ENCODE peak calls at places on chromosomes 3 and 15, in five cellular contexts. B is HCT116, A is AG09319, F is GM06990, W is dorsolateral prefrontal cortex. E is an unnamed sample.

GRCh38 chr3:128804017-128804816 is 75.2 kb upstream of the ACAD9 start:
- DNase-seq in B (no peak), A (no peak), F (peak), W (no peak), E (no peak)

GRCh38 chr15:66472176-66472999 is 25.2 kb downstream of the SNAPC5 start:
- DNase-seq in B (no peak), A (peak), F (peak), W (no peak), E (no peak)

GRCh38 chr3:150411106-150411460 is 3.0 kb downstream of the TSC22D2 start:
- DNase-seq in B (no peak), A (no peak), F (no peak), W (no peak), E (no peak)

GRCh38 chr3:24457719-24458118 is 36.9 kb downstream of the THRB start:
- DNase-seq in B (no peak), A (no peak), F (no peak), W (no peak), E (no peak)

GRCh38 chr3:195039180-195039843 is 231.6 kb downstream of the XXYLT1 start:
- DNase-seq in B (no peak), A (no peak), F (no peak), W (no peak), E (no peak)

GRCh38 chr3:193728429-193729087 is 135.6 kb downstream of the OPA1 start:
- DNase-seq in B (no peak), A (no peak), F (no peak), W (no peak), E (no peak)

GRCh38 chr3:120462409-120462959 is 11.7 kb upstream of the FSTL1 start:
- DNase-seq in B (no peak), A (no peak), F (no peak), W (no peak), E (no peak)

GRCh38 chr15:35054380-35054779 is 30.7 kb downstream of the NANOGP8 start:
- DNase-seq in B (no peak), A (no peak), F (no peak), W (no peak), E (no peak)

GRCh38 chr15:86337071-86337470 is 257.4 kb downstream of the AGBL1 start:
- DNase-seq in B (no peak), A (no peak), F (no peak), W (no peak), E (no peak)

GRCh38 chr3:183490211-183490601 is 61.8 kb upstream of the MCF2L2 start:
- DNase-seq in B (no peak), A (no peak), F (no peak), W (no peak), E (no peak)

GRCh38 chr3:141410408-141410807 is 42.1 kb downstream of the ZBTB38 start:
- DNase-seq in B (no peak), A (no peak), F (no peak), W (peak), E (no peak)

GRCh38 chr3:1171320-1171719 is 78.5 kb downstream of the CNTN6 start:
- DNase-seq in B (no peak), A (no peak), F (no peak), W (no peak), E (no peak)

GRCh38 chr15:73493936-73494335 is 51.0 kb downstream of the REC114 start:
- DNase-seq in B (no peak), A (no peak), F (no peak), W (no peak), E (no peak)

GRCh38 chr15:80570553-80570952 is 124.6 kb upstream of the ABHD17C start:
- DNase-seq in B (no peak), A (no peak), F (no peak), W (no peak), E (no peak)

GRCh38 chr3:128965818-128966217 is 28.1 kb downstream of the CFAP92 start:
- DNase-seq in B (no peak), A (no peak), F (no peak), W (no peak), E (no peak)

GRCh38 chr3:107928084-107928445 is 162.8 kb downstream of the CD47 start:
- DNase-seq in B (no peak), A (no peak), F (no peak), W (no peak), E (no peak)

GRCh38 chr3:30779686-30780287 is 114.7 kb downstream of the GADL1 start:
- DNase-seq in B (peak), A (peak), F (no peak), W (no peak), E (no peak)

GRCh38 chr3:136070953-136071949 is 105.7 kb downstream of the PPP2R3A start:
- DNase-seq in B (no peak), A (no peak), F (no peak), W (no peak), E (no peak)

GRCh38 chr3:63662500-63662899 is 10.0 kb downstream of the SNTN start:
- DNase-seq in B (no peak), A (no peak), F (no peak), W (no peak), E (no peak)
- TF ChIP-seq CTCF in B (no peak), A (peak), F (no peak), W (no peak), E (peak)

GRCh38 chr15:45126535-45127158 is 3.0 kb downstream of the DUOXA1 start:
- DNase-seq in B (peak), A (no peak), F (no peak), W (no peak), E (no peak)
- TF ChIP-seq CTCF in B (peak), A (peak), F (peak), W (peak), E (peak)

GRCh38 chr3:73729969-73730440 is 105.3 kb upstream of the PDZRN3 start:
- DNase-seq in B (no peak), A (no peak), F (no peak), W (no peak), E (no peak)

GRCh38 chr3:73723596-73723995 is 98.9 kb upstream of the PDZRN3 start:
- DNase-seq in B (no peak), A (no peak), F (no peak), W (no peak), E (no peak)

GRCh38 chr3:73727854-73728253 is 103.1 kb upstream of the PDZRN3 start:
- DNase-seq in B (no peak), A (no peak), F (no peak), W (no peak), E (no peak)

DNA sequence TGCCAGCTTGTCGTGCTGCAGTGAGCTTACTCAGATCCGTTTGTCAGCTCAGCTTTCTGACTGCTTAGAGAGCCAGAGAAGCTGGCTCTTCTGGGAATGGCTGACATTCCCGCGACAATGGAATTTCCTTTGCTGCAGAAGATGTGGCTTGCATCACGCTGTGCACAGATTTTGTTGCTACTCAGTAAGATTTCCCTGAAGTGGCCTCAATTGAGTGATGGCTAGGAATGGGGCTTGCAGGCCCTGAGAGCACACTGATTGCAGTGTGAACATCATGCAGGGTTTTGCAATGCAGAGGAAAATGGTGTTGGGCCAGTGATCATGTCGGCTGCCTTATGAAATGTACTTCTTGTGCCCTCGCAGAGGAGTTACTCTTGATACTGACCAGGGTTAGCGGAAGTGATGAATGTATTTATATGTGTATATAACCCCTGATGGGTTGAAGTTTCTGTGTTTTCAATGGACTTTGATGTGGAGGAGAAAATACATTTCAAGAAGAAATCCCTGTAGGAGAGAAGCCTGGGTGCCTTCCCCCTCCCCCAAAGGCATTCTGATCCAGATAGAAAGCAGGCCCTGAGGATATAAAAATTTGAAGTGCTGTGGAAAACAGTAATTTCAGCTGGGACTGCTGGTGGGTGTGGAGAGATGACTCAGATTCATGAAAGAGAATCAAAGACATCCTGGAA is 102.5 kb upstream of the PDZRN3 start:
- DNase-seq in B (no peak), A (peak), F (no peak), W (no peak), E (no peak)
- TF ChIP-seq CTCF in B (no peak), A (no peak), F (no peak), W (no peak), E (no peak)

DNA sequence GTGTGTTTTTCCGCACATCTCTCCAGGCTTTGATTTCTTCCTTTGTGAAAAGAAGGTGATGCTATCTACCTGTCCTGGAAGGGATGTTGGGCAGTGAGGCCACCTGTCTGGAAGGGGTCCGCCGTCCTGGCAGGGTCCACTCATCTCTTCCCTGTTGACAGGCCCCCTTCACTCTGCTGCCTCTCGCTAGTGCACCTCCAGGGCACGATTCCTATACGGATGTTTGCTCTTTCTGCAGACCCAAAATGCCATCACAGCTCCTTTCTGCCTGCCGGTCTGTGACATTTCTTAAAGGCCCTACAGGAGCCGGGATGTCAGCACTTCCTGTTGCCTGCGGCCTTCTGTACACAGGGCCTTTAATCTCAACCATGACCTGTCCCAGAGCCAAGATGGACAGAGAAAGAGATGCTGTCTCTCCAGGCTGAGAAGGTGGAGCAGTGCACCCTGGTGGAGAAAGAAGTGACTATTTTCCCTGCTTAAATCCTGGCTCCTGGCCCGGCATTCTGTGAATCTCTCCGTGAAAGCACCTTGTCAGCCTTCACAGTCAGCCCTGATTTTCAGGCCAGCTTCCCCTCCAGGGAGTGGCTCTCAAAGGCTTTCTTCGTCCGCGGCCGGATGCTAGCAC is 7.4 kb downstream of the FAM3D start:
- DNase-seq in B (peak), A (no peak), F (no peak), W (no peak), E (no peak)
- TF ChIP-seq CTCF in B (peak), A (peak), F (no peak), W (peak), E (peak)

DNA sequence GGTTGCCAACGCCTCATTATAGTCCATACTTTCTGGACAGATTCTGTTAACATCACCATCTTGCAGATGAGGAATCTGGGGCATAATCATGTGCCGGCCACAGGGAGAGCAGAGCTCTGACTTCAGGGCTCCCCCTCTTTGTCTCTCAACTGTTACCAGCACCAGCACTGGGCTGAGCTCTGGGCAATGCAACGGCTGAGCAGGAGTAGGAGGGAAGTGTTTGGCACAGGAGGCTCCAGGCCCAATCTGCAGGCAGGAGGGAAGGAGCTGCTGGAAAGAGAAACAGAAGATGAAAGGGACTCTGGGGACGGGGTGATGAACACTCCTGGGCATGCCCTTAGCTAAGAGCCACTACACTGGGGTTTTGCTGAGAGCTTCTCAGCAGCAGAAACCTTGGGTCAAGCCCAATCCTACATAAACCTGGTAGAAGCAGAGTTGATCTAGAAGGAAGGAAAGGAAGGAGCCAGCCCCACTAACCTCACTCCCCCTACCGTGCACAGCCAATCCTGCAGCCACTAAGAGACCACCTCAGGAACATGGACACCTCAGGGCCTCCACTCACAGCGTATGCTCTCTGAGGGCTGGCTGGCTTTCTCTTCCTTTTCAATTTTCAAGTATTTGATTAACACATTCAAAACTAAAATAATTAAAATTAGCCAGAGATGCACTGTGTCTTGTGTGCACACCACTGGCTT is 73.1 kb upstream of the SPATA12 start:
- DNase-seq in B (no peak), A (no peak), F (no peak), W (no peak), E (no peak)
- TF ChIP-seq CTCF in B (no peak), A (no peak), F (peak), W (peak), E (peak)

GRCh38 chr15:23646165-23647000 is 1.3 kb downstream of the MAGEL2 start:
- DNase-seq in B (no peak), A (no peak), F (no peak), W (no peak), E (no peak)

GRCh38 chr15:23647421-23648375 is at the start of gene MAGEL2:
- DNase-seq in B (no peak), A (no peak), F (no peak), W (peak), E (no peak)

GRCh38 chr15:23644829-23645228 is 2.8 kb downstream of the MAGEL2 start:
- DNase-seq in B (no peak), A (no peak), F (no peak), W (no peak), E (no peak)

GRCh38 chr15:23647001-23647295 is 719 bp downstream of the MAGEL2 start:
- DNase-seq in B (no peak), A (no peak), F (no peak), W (no peak), E (no peak)

DNA sequence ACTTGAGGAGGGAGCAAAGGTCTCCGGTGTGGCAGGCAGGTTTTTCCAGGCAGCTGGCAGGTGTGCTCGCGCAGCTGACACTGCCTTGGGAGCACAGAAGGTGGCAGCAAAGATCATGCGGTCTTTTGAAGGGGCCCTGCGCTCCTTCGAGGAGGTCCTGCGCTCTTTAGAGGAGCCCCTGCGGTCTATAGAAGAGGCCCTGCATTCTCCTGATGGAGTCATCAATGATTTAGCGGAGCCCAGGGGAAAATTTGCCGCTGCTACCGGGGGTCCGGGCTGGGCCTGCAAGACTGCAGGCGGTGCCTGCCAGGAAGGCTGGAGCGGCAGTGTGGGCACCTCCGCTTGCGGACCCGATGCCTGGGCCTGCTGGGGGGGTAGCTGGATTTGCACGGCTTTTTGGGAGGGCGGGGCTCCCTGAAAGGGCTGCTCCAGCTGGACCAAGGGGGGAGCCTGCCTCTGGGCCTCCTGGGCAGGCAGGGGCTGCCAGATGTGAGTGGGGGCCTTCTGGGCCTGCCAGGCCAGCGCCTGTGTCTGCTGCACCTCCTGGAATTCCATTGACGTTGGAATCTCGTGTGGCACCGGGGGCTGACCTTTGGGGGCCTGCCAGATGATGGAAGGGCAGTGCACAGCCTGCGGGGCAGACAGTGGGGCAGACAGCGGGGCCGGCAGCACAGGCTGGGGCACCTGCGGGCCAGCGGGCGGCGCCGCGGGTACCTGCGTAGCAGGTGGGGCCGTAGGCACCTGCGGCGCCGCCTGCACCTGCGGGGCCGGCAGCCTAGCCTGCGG is 2.1 kb downstream of the MAGEL2 start:
- DNase-seq in B (no peak), A (no peak), F (no peak), W (no peak), E (no peak)
- TF ChIP-seq CTCF in B (no peak), A (no peak), F (no peak), W (no peak), E (peak)

GRCh38 chr3:164387236-164387635 is 691.1 kb downstream of the SI start:
- DNase-seq in B (no peak), A (no peak), F (no peak), W (no peak), E (no peak)

GRCh38 chr3:164393171-164393570 is 685.1 kb downstream of the SI start:
- DNase-seq in B (no peak), A (no peak), F (no peak), W (no peak), E (no peak)

GRCh38 chr3:164390046-164390445 is 688.2 kb downstream of the SI start:
- DNase-seq in B (no peak), A (no peak), F (no peak), W (no peak), E (no peak)
- TF ChIP-seq CTCF in B (peak), A (no peak), F (no peak), W (no peak), E (peak)

GRCh38 chr3:143016321-143016972 is 15.1 kb downstream of the U2SURP start:
- DNase-seq in B (no peak), A (no peak), F (no peak), W (no peak), E (no peak)

GRCh38 chr3:143010024-143010423 is 8.7 kb downstream of the U2SURP start:
- DNase-seq in B (no peak), A (no peak), F (no peak), W (no peak), E (no peak)

GRCh38 chr3:143011705-143012104 is 10.3 kb downstream of the U2SURP start:
- DNase-seq in B (no peak), A (no peak), F (no peak), W (no peak), E (no peak)

DNA sequence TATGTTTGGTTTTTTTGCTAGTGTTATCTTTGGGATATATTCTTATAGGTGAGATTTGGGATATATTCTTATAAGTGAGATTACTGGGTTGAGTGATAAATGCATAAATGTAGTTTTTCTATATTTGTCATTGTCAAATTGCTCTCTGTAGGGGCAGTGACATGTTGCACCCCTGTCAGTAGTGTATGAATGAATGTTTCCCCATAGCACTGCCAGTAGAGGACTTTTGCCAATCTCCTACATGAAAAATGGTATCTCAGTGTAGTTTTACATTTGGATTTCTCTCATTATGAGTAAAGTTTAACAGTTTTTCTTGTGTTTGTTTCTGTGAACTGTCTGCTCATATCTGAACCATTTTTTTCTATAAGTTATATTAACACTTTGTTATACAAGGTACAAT is 13.6 kb downstream of the U2SURP start:
- DNase-seq in B (no peak), A (no peak), F (no peak), W (no peak), E (no peak)
- TF ChIP-seq CTCF in B (no peak), A (no peak), F (no peak), W (no peak), E (no peak)

GRCh38 chr3:52077376-52077775 is 21.0 kb upstream of the DUSP7 start:
- DNase-seq in B (no peak), A (no peak), F (no peak), W (no peak), E (no peak)
- TF ChIP-seq CTCF in B (no peak), A (peak), F (no peak), W (peak), E (no peak)

DNA sequence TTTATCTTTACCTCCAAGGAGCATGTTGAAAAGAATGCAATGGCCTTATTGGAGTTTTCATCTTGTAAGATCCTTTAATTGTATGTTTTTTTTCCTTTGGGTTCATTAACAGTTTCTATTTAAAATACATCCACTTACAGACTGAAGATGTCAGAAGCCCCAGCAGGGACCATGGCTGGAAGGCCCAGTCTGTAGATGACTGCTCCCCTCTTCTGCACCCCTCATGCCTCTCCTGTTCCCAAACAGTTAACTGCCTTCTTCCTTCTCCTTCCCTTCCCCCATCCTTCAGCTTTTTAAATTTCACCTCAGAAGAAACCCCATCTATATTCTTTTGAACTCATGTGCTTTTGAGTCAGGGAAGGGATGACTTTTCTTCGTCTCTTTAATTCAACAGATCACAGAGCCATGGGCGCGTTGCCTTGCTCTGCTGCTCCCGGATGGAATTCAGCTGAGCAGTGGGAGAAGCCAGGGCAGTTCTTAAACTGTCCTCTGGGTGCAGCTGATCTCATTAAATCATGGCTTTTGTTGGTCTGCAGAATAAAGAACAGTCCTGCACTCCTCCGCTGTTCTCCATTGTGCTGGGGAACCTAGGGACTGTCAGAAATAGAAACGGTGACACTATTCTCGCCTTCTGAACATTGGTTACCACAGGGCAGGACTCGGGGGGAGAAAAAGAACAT is 71.5 kb upstream of the EIF1B start:
- DNase-seq in B (no peak), A (no peak), F (no peak), W (peak), E (no peak)
- TF ChIP-seq CTCF in B (peak), A (peak), F (no peak), W (peak), E (peak)